ENCODE peak calls at places on chromosomes 11 and 22, in five cellular contexts. B, Z, E, K and D are unnamed samples. For H3K4me1, the result is how much of the 10 kb centered on the place peaks cover.

GRCh38 chr11:31355131-31355530 is 14.4 kb downstream of the DCDC1 start:
- DNase-seq in B (no peak), Z (no peak), E (no peak), K (no peak), D (no peak)

GRCh38 chr11:86672007-86672621 is at the start of gene ME3:
- DNase-seq in B (peak), Z (peak), E (peak), K (peak), D (peak)

GRCh38 chr11:36131719-36132349 is 157.4 kb downstream of the COMMD9 start:
- DNase-seq in B (peak), Z (no peak), E (no peak), K (peak), D (no peak)

GRCh38 chr22:47334596-47334995 is 572.1 kb downstream of the TBC1D22A start:
- DNase-seq in B (no peak), Z (no peak), E (no peak), K (no peak), D (no peak)

GRCh38 chr11:97079244-97079643 is 689.4 kb downstream of the JRKL start:
- DNase-seq in B (no peak), Z (no peak), E (no peak), K (no peak), D (no peak)

GRCh38 chr22:22552630-22553029 is 6.4 kb downstream of the PRAME start:
- DNase-seq in B (no peak), Z (no peak), E (no peak), K (no peak), D (no peak)

GRCh38 chr11:107018902-107019493 is 722 bp upstream of the GUCY1A2 start:
- DNase-seq in B (peak), Z (peak), E (peak), K (peak), D (peak)

GRCh38 chr11:134614141-134614540 is 202.1 kb upstream of the B3GAT1 start:
- DNase-seq in B (no peak), Z (no peak), E (no peak), K (no peak), D (no peak)

GRCh38 chr22:41216984-41217383 is 11.9 kb downstream of the L3MBTL2 start:
- DNase-seq in B (no peak), Z (no peak), E (no peak), K (no peak), D (no peak)

GRCh38 chr11:65115361-65116082 is 2.0 kb downstream of the ZNHIT2 start:
- DNase-seq in B (no peak), Z (no peak), E (no peak), K (no peak), D (no peak)

GRCh38 chr11:26783997-26784396 is 62.1 kb upstream of the SLC5A12 start:
- DNase-seq in B (no peak), Z (no peak), E (no peak), K (no peak), D (no peak)

GRCh38 chr11:61832758-61833157 is 4.7 kb downstream of the FADS2 start:
- DNase-seq in B (no peak), Z (no peak), E (no peak), K (no peak), D (no peak)

GRCh38 chr11:106520146-106520912 is 442.9 kb downstream of the AASDHPPT start:
- DNase-seq in B (no peak), Z (no peak), E (no peak), K (no peak), D (no peak)

GRCh38 chr11:102733232-102733875 is 8.6 kb upstream of the MMP8 start:
- DNase-seq in B (peak), Z (peak), E (peak), K (peak), D (peak)

GRCh38 chr11:45583981-45584380 is 81.4 kb downstream of the CHST1 start:
- DNase-seq in B (no peak), Z (no peak), E (peak), K (no peak), D (no peak)

GRCh38 chr22:46262449-46263207 is 515 bp downstream of the PKDREJ start:
- DNase-seq in B (peak), Z (peak), E (peak), K (peak), D (peak)

GRCh38 chr22:49702068-49702397 is 125.6 kb downstream of the BRD1 start:
- DNase-seq in B (no peak), Z (no peak), E (no peak), K (no peak), D (no peak)

GRCh38 chr22:25623310-25623734 is 58.8 kb downstream of the GRK3 start:
- DNase-seq in B (no peak), Z (no peak), E (no peak), K (no peak), D (no peak)

GRCh38 chr11:105179542-105180278 is 40.1 kb upstream of the CARD18 start:
- DNase-seq in B (no peak), Z (no peak), E (no peak), K (no peak), D (no peak)

GRCh38 chr22:35174398-35174797 is 82.9 kb upstream of the HMGXB4 start:
- DNase-seq in B (no peak), Z (no peak), E (no peak), K (no peak), D (no peak)

GRCh38 chr11:110463153-110463552 is 33.4 kb downstream of the FDX1 start:
- DNase-seq in B (peak), Z (peak), E (peak), K (peak), D (peak)

GRCh38 chr22:28316014-28316413 is 363.6 kb downstream of the TTC28 start:
- DNase-seq in B (no peak), Z (no peak), E (no peak), K (no peak), D (no peak)

GRCh38 chr22:37079668-37080171 is 28.2 kb downstream of the KCTD17 start:
- DNase-seq in B (peak), Z (no peak), E (no peak), K (no peak), D (peak)

GRCh38 chr11:1102996-1103395 is 28.3 kb downstream of the MUC2 start:
- DNase-seq in B (no peak), Z (no peak), E (no peak), K (no peak), D (peak)

GRCh38 chr11:1103401-1104360 is 29.0 kb downstream of the MUC2 start:
- DNase-seq in B (no peak), Z (no peak), E (peak), K (no peak), D (peak)

GRCh38 chr11:1105183-1105565 is 30.5 kb downstream of the MUC2 start:
- DNase-seq in B (no peak), Z (no peak), E (no peak), K (no peak), D (no peak)

GRCh38 chr11:1106387-1106786 is 31.7 kb downstream of the MUC2 start:
- DNase-seq in B (no peak), Z (no peak), E (no peak), K (no peak), D (no peak)

GRCh38 chr11:1104411-1105182 is 29.9 kb downstream of the MUC2 start:
- DNase-seq in B (no peak), Z (no peak), E (no peak), K (no peak), D (no peak)
- H3K4me1 ChIP-seq in B (under half), Z (under half), E (under half), K (under half), D (under half)

DNA sequence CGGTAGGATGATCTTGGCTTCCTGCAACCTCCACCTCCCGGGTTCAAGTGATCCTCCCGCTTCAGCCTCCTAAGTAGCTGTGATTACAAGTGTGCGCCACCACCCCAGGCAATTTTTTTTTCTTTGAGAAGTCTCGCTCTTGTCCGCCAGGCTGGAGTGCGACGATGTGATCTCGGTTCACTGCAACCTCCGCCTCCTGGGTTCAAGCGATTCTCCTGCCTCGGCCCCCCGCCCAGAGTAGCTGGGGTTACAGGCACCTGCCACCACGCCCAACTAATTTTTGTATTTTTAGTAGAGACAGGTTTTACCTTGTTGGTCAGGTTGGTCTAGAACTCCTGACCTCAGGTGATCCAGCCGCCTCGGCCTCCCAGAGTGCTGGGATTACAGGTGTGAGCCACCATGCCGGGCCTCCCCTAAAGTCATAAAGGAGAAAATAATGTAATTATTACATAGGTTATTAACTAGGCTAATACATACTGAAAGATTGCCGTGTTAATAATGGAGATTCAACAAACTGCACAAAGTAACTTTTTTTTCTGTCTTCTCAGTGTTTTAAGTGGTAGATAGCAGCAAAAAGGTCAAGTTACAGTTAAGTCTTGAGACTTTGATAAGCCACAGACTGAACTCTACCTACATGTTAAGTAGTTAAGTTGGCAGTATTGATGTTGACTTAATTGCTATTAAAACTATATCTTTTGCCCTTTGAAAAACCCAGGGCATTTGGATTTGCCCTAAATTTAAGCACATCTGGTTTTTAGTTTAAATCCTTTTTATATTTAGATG is 3.9 kb downstream of the CAPRIN1 start:
- DNase-seq in B (no peak), Z (no peak), E (no peak), K (no peak), D (no peak)
- H3K4me1 ChIP-seq in B (under half), Z (under half), E (half or more), K (under half), D (half or more)

GRCh38 chr11:75891947-75892739 is 77.1 kb downstream of the UVRAG start:
- DNase-seq in B (no peak), Z (no peak), E (no peak), K (no peak), D (no peak)

GRCh38 chr11:75898871-75899270 is 83.9 kb downstream of the UVRAG start:
- DNase-seq in B (no peak), Z (no peak), E (no peak), K (no peak), D (no peak)

GRCh38 chr11:75896843-75897419 is 81.9 kb downstream of the UVRAG start:
- DNase-seq in B (no peak), Z (no peak), E (no peak), K (no peak), D (no peak)

GRCh38 chr11:75893202-75893601 is 78.2 kb downstream of the UVRAG start:
- DNase-seq in B (no peak), Z (no peak), E (no peak), K (no peak), D (no peak)

DNA sequence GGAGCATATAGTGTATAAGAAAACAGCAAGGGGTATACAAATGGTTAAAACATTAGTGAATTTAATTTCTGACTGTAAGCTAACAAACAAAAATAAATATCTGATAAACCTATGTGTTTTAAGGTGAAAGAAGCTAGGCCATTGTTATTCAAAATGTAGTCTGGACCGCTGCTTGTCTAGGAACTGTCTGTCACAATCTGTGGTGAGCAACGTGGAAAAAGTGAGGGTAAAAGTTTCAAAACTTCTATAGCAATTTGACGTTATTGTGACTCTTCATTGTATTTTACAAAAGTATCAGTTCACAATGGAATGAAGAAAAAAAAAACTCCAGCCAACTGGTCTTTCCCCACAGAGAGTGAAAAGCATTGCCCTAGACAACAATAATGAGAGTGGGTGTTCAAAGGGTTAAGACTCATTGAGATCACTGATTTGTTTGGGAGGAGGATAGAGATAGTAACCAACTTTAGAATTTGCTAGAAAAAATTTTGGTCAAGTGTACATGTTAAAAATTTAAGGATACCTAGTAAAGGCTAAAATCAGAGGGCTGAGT is 79.1 kb downstream of the UVRAG start:
- DNase-seq in B (no peak), Z (no peak), E (no peak), K (no peak), D (no peak)
- H3K4me1 ChIP-seq in B (under half), Z (under half), E (under half), K (under half), D (under half)

GRCh38 chr11:69531071-69531716 is 49.7 kb downstream of the LINC01488 start:
- DNase-seq in B (no peak), Z (no peak), E (peak), K (no peak), D (no peak)
- H3K4me1 ChIP-seq in B (under half), Z (under half), E (under half), K (under half), D (under half)

GRCh38 chr11:57498540-57498939 is 17.0 kb downstream of the SLC43A1 start:
- DNase-seq in B (no peak), Z (no peak), E (no peak), K (no peak), D (no peak)

GRCh38 chr11:57499413-57499982 is 16.0 kb downstream of the SLC43A1 start:
- DNase-seq in B (peak), Z (peak), E (peak), K (peak), D (peak)

GRCh38 chr11:57496109-57496820 is 19.2 kb downstream of the SLC43A1 start:
- DNase-seq in B (no peak), Z (no peak), E (no peak), K (no peak), D (no peak)

GRCh38 chr11:57499983-57500461 is 15.5 kb downstream of the SLC43A1 start:
- DNase-seq in B (no peak), Z (no peak), E (no peak), K (no peak), D (no peak)

GRCh38 chr11:57497303-57498247 is 17.9 kb downstream of the SLC43A1 start:
- DNase-seq in B (no peak), Z (no peak), E (no peak), K (no peak), D (no peak)
- H3K4me1 ChIP-seq in B (under half), Z (under half), E (under half), K (under half), D (under half)

GRCh38 chr11:23278121-23278520 is 417.8 kb upstream of the CCDC179 start:
- DNase-seq in B (no peak), Z (no peak), E (no peak), K (no peak), D (no peak)
- H3K4me1 ChIP-seq in B (under half), Z (under half), E (under half), K (under half), D (under half)